ENCODE peak calls at places on chromosomes 1 and 21, in seven cellular contexts. One of them, this sample, is unnamed.

GRCh38 chr1:226575436-226576390 is 27.1 kb downstream of the STUM start:
- DNase-seq in HepG2: no peak
- DNase-seq in K562: no peak
- DNase-seq in GM12892: no peak
- DNase-seq in SK-N-SH: peak
- DNase-seq in GM12878: no peak
- DNase-seq in H1: no peak
- DNase-seq in this sample: no peak

GRCh38 chr1:160653620-160654016 is 6.8 kb upstream of the SLAMF1 start:
- DNase-seq in K562: no peak
- DNase-seq in GM12878: no peak
- DNase-seq in H1: no peak
- DNase-seq in HepG2: no peak
- DNase-seq in SK-N-SH: no peak
- DNase-seq in GM12892: no peak
- DNase-seq in this sample: no peak

GRCh38 chr1:46489638-46490602 is at the start of gene DMBX1:
- DNase-seq in K562: peak
- DNase-seq in SK-N-SH: peak
- DNase-seq in H1: peak
- DNase-seq in GM12892: peak
- DNase-seq in HepG2: no peak
- DNase-seq in GM12878: no peak
- DNase-seq in this sample: peak

GRCh38 chr1:68293609-68294353 is 61.5 kb upstream of the WLS start:
- DNase-seq in GM12892: no peak
- DNase-seq in SK-N-SH: no peak
- DNase-seq in HepG2: no peak
- DNase-seq in GM12878: no peak
- DNase-seq in K562: no peak
- DNase-seq in H1: peak
- DNase-seq in this sample: no peak

GRCh38 chr1:19198820-19199219 is 11.2 kb downstream of the UBR4 start:
- DNase-seq in K562: no peak
- DNase-seq in HepG2: no peak
- DNase-seq in SK-N-SH: no peak
- DNase-seq in GM12878: no peak
- DNase-seq in H1: no peak
- DNase-seq in GM12892: no peak
- DNase-seq in this sample: no peak

GRCh38 chr21:26840912-26841311 is 4.3 kb downstream of the ADAMTS1 start:
- DNase-seq in H1: no peak
- DNase-seq in K562: no peak
- DNase-seq in HepG2: no peak
- DNase-seq in GM12878: no peak
- DNase-seq in GM12892: no peak
- DNase-seq in SK-N-SH: peak
- DNase-seq in this sample: no peak

GRCh38 chr1:59928996-59929395 is 2.4 kb upstream of the CYP2J2 start:
- DNase-seq in SK-N-SH: no peak
- DNase-seq in K562: no peak
- DNase-seq in HepG2: no peak
- DNase-seq in H1: no peak
- DNase-seq in GM12878: no peak
- DNase-seq in GM12892: no peak
- DNase-seq in this sample: no peak

GRCh38 chr1:201166964-201167624 is 12.8 kb upstream of the TMEM9 start:
- DNase-seq in K562: peak
- DNase-seq in SK-N-SH: no peak
- DNase-seq in H1: no peak
- DNase-seq in HepG2: no peak
- DNase-seq in GM12878: no peak
- DNase-seq in GM12892: no peak
- DNase-seq in this sample: no peak

GRCh38 chr1:245153645-245154428 is 948 bp upstream of the KIF26B start:
- DNase-seq in SK-N-SH: peak
- DNase-seq in GM12878: no peak
- DNase-seq in GM12892: peak
- DNase-seq in H1: peak
- DNase-seq in K562: peak
- DNase-seq in HepG2: no peak
- DNase-seq in this sample: peak

GRCh38 chr1:154862927-154863701 is 7.0 kb downstream of the KCNN3 start:
- DNase-seq in GM12878: no peak
- DNase-seq in H1: no peak
- DNase-seq in SK-N-SH: no peak
- DNase-seq in HepG2: no peak
- DNase-seq in K562: no peak
- DNase-seq in GM12892: no peak
- DNase-seq in this sample: no peak

GRCh38 chr1:213266983-213267772 is 216.1 kb downstream of the RPS6KC1 start:
- DNase-seq in H1: no peak
- DNase-seq in HepG2: no peak
- DNase-seq in GM12878: no peak
- DNase-seq in SK-N-SH: no peak
- DNase-seq in K562: no peak
- DNase-seq in GM12892: no peak
- DNase-seq in this sample: no peak

GRCh38 chr21:16040601-16041000 is 310.8 kb downstream of the USP25 start:
- DNase-seq in SK-N-SH: no peak
- DNase-seq in H1: no peak
- DNase-seq in HepG2: peak
- DNase-seq in K562: no peak
- DNase-seq in GM12892: no peak
- DNase-seq in GM12878: no peak
- DNase-seq in this sample: no peak

GRCh38 chr1:22801753-22802152 is 91.1 kb downstream of the EPHB2 start:
- DNase-seq in HepG2: no peak
- DNase-seq in SK-N-SH: no peak
- DNase-seq in GM12878: no peak
- DNase-seq in K562: no peak
- DNase-seq in H1: peak
- DNase-seq in GM12892: no peak
- DNase-seq in this sample: no peak

GRCh38 chr1:2789164-2789985 is 12.1 kb downstream of the TTC34 start:
- DNase-seq in HepG2: no peak
- DNase-seq in H1: no peak
- DNase-seq in GM12892: no peak
- DNase-seq in GM12878: no peak
- DNase-seq in SK-N-SH: no peak
- DNase-seq in K562: no peak
- DNase-seq in this sample: no peak

GRCh38 chr1:27593341-27594326 is 10.3 kb downstream of the AHDC1 start:
- DNase-seq in K562: no peak
- DNase-seq in GM12892: no peak
- DNase-seq in SK-N-SH: no peak
- DNase-seq in GM12878: no peak
- DNase-seq in H1: peak
- DNase-seq in HepG2: no peak
- DNase-seq in this sample: no peak

GRCh38 chr1:160375788-160376524 is 9.1 kb downstream of the NHLH1 start:
- DNase-seq in GM12878: no peak
- DNase-seq in K562: peak
- DNase-seq in SK-N-SH: no peak
- DNase-seq in GM12892: no peak
- DNase-seq in H1: no peak
- DNase-seq in HepG2: peak
- DNase-seq in this sample: no peak

GRCh38 chr21:24369278-24369677 is 1238.0 kb downstream of the MRPL39 start:
- DNase-seq in H1: no peak
- DNase-seq in K562: no peak
- DNase-seq in GM12892: no peak
- DNase-seq in SK-N-SH: no peak
- DNase-seq in HepG2: no peak
- DNase-seq in GM12878: no peak
- DNase-seq in this sample: no peak

GRCh38 chr1:152190589-152190988 is 31.6 kb upstream of the RPTN start:
- DNase-seq in GM12892: no peak
- DNase-seq in GM12878: no peak
- DNase-seq in HepG2: no peak
- DNase-seq in H1: no peak
- DNase-seq in SK-N-SH: no peak
- DNase-seq in K562: no peak
- DNase-seq in this sample: no peak

DNA sequence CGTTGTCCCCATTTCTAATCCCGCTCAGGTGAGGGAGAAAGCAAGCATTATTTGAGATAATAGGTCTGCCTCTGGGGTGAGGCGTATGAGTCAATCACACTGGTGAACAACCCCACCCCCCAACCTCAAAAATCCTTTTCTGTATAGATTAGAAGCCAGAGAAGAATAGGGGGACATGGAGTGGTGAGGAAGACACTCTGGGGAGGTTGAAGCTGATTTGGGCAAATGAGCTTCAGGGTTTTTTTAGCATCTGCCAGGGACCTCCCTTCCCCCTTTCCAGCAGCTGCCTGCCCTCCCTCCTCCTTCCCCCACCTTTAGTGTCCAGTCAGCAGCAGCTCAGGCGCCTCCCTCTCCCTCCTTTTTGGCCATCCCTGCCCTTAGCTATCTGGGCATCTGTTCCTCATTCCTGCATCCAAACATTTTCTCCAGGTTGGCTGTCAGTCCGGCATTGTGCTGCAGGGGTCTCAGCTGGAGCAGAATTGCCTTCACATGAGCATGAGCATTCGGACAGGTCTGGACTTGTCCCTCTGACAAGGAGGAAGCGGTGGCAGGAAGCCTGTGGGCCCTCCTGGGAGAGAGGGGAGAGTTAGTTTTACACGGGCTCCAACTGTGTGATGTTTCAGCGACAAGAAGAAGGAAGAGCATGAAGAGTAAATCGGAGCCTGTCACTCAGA is 30.8 kb upstream of the PTGFRN start:
- DNase-seq in H1: peak
- DNase-seq in HepG2: no peak
- DNase-seq in K562: peak
- DNase-seq in GM12878: peak
- DNase-seq in GM12892: peak
- DNase-seq in SK-N-SH: peak
- DNase-seq in this sample: no peak
- TF ChIP-seq TAF1 in H1: no peak
- TF ChIP-seq TAF1 in HepG2: no peak
- TF ChIP-seq TAF1 in K562: no peak
- TF ChIP-seq TAF1 in GM12878: no peak
- TF ChIP-seq TAF1 in GM12892: no peak
- TF ChIP-seq TAF1 in SK-N-SH: no peak
- TF ChIP-seq TAF1 in this sample: no peak

DNA sequence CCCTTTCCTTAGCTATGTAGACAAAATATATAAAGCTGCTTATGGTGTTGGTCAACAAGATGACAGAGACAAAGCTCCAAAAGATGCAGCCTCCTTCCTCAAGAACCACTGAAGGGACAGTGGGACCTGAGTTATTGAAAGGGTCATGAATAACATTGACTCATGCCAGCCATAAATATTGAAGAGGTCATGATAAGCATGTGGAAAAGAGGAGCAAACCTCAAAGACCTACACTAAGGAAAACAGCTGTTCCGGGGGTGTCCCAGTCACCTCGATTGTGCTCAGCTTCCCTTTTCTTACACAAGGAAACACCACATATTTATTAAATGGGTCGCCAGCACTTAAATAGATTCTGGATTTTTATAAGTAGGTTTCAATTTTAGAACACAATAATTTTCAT is 112.9 kb downstream of the PTPRC start:
- DNase-seq in H1: no peak
- DNase-seq in SK-N-SH: no peak
- DNase-seq in GM12892: no peak
- DNase-seq in K562: no peak
- DNase-seq in GM12878: no peak
- DNase-seq in HepG2: no peak
- DNase-seq in this sample: no peak
- TF ChIP-seq POLR2AphosphoS5 in H1: no peak
- TF ChIP-seq POLR2AphosphoS5 in SK-N-SH: no peak
- TF ChIP-seq POLR2AphosphoS5 in GM12892: no peak
- TF ChIP-seq POLR2AphosphoS5 in K562: no peak
- TF ChIP-seq POLR2AphosphoS5 in GM12878: no peak
- TF ChIP-seq POLR2AphosphoS5 in HepG2: no peak
- TF ChIP-seq POLR2AphosphoS5 in this sample: no peak

DNA sequence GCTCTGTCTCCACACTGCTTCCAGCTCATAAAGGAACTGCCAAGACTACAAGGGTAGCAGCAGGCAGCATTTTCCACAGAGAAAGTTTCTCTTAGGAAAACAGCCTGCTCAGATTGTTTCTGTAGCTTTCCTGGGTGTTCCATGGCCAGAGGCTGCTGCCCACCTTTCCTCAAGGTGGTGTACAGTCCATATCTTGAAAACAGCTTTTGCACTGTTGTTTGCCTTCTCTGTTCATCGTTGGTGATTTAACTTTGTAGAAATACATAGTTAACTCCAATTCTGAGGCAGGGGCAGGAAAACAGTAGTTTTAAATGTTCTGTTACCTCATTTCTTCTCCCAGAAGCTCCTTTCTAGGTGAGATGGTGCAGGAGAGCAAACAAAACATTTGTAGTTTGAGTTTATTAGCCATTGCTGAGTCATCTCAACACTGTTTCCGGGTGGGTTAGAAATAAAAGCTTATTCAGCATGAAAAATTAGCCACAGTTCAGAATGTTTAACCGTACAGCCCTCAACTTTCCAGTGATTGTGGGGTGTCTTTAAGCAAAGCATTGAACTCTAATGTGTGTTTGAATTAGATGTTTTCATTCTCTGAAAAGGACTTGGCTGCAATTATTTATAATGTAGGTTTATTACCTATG is 41.7 kb downstream of the DIP2A start:
- DNase-seq in SK-N-SH: no peak
- DNase-seq in H1: no peak
- DNase-seq in GM12878: no peak
- DNase-seq in GM12892: no peak
- DNase-seq in HepG2: peak
- DNase-seq in K562: peak
- DNase-seq in this sample: no peak
- TF ChIP-seq TAF1 in SK-N-SH: no peak
- TF ChIP-seq TAF1 in H1: no peak
- TF ChIP-seq TAF1 in GM12878: no peak
- TF ChIP-seq TAF1 in GM12892: no peak
- TF ChIP-seq TAF1 in HepG2: no peak
- TF ChIP-seq TAF1 in K562: no peak
- TF ChIP-seq TAF1 in this sample: no peak

GRCh38 chr1:11738096-11738495 is 2.2 kb downstream of the AGTRAP start:
- DNase-seq in H1: no peak
- DNase-seq in SK-N-SH: no peak
- DNase-seq in GM12878: no peak
- DNase-seq in K562: no peak
- DNase-seq in HepG2: no peak
- DNase-seq in GM12892: no peak
- DNase-seq in this sample: no peak

GRCh38 chr1:11735531-11735853 is 444 bp upstream of the AGTRAP start:
- DNase-seq in K562: no peak
- DNase-seq in HepG2: no peak
- DNase-seq in GM12878: no peak
- DNase-seq in SK-N-SH: no peak
- DNase-seq in H1: no peak
- DNase-seq in GM12892: no peak
- DNase-seq in this sample: no peak

GRCh38 chr1:11738783-11739182 is 2.8 kb downstream of the AGTRAP start:
- DNase-seq in GM12878: no peak
- DNase-seq in H1: no peak
- DNase-seq in SK-N-SH: no peak
- DNase-seq in HepG2: no peak
- DNase-seq in GM12892: no peak
- DNase-seq in K562: no peak
- DNase-seq in this sample: no peak

GRCh38 chr1:11735854-11736745 is at the start of gene AGTRAP:
- DNase-seq in H1: peak
- DNase-seq in GM12892: peak
- DNase-seq in GM12878: no peak
- DNase-seq in K562: peak
- DNase-seq in HepG2: peak
- DNase-seq in SK-N-SH: peak
- DNase-seq in this sample: peak

GRCh38 chr1:11736746-11737639 is 1.1 kb downstream of the AGTRAP start:
- DNase-seq in H1: peak
- DNase-seq in SK-N-SH: peak
- DNase-seq in GM12892: no peak
- DNase-seq in K562: peak
- DNase-seq in HepG2: peak
- DNase-seq in GM12878: no peak
- DNase-seq in this sample: no peak
- TF ChIP-seq POLR2AphosphoS5 in H1: no peak
- TF ChIP-seq POLR2AphosphoS5 in SK-N-SH: no peak
- TF ChIP-seq POLR2AphosphoS5 in GM12892: no peak
- TF ChIP-seq POLR2AphosphoS5 in K562: no peak
- TF ChIP-seq POLR2AphosphoS5 in HepG2: no peak
- TF ChIP-seq POLR2AphosphoS5 in GM12878: no peak
- TF ChIP-seq POLR2AphosphoS5 in this sample: no peak

This sample was measured in GM12891.